ENCODE peak calls at places on chromosomes 16 and 17, in nine cellular contexts. U, L, T, K, I, A, B, W and M are unnamed samples.

GRCh38 chr16:77290451-77291110 is 91.4 kb downstream of the SYCE1L start:
- DNase-seq in U (no peak), L (peak; percentile 19), T (no peak), K (no peak), I (no peak), A (no peak), B (no peak), W (no peak), M (no peak)

GRCh38 chr17:45973099-45973838 is 25.8 kb upstream of the STH start:
- DNase-seq in U (peak; percentile 76), L (no peak), T (no peak), K (no peak), I (no peak), A (no peak), B (no peak), W (no peak), M (peak; percentile 85)

GRCh38 chr17:72883351-72883750 is 209.1 kb downstream of the SLC39A11 start:
- DNase-seq in U (no peak), L (no peak), T (no peak), K (no peak), I (no peak), A (no peak), B (no peak), W (no peak), M (no peak)

GRCh38 chr16:52004343-52004742 is 542.6 kb downstream of the TOX3 start:
- DNase-seq in U (no peak), L (no peak), T (no peak), K (no peak), I (no peak), A (no peak), B (no peak), W (no peak), M (no peak)

GRCh38 chr16:54657058-54657708 is 273.5 kb upstream of the IRX5 start:
- DNase-seq in U (peak; percentile 72), L (peak; percentile 17), T (no peak), K (no peak), I (no peak), A (no peak), B (peak; percentile 13), W (no peak), M (no peak)

GRCh38 chr17:2608350-2608913 is 15.0 kb downstream of the PAFAH1B1 start:
- DNase-seq in U (no peak), L (no peak), T (no peak), K (no peak), I (no peak), A (no peak), B (no peak), W (no peak), M (no peak)

GRCh38 chr17:6752068-6752909 is 3.6 kb upstream of the XAF1 start:
- DNase-seq in U (no peak), L (no peak), T (peak; percentile 96), K (no peak), I (no peak), A (no peak), B (no peak), W (peak; percentile 54), M (peak; percentile 80)

GRCh38 chr16:66618588-66618987 is 14.1 kb downstream of the CMTM3 start:
- DNase-seq in U (no peak), L (no peak), T (peak; percentile 71), K (no peak), I (no peak), A (no peak), B (peak; percentile 81), W (no peak), M (no peak)

GRCh38 chr17:72646176-72646575 is 446.3 kb downstream of the SLC39A11 start:
- DNase-seq in U (no peak), L (no peak), T (no peak), K (no peak), I (no peak), A (no peak), B (no peak), W (no peak), M (no peak)

GRCh38 chr16:58658796-58659211 is 25.8 kb downstream of the SLC38A7 start:
- DNase-seq in U (no peak), L (no peak), T (no peak), K (no peak), I (no peak), A (no peak), B (no peak), W (peak; percentile 69), M (no peak)

GRCh38 chr17:56886288-56886721 is 27.5 kb downstream of the TRIM25 start:
- DNase-seq in U (peak; percentile 47), L (no peak), T (no peak), K (no peak), I (no peak), A (no peak), B (no peak), W (no peak), M (no peak)

GRCh38 chr17:48915459-48916282 is 7.5 kb downstream of the UBE2Z start:
- DNase-seq in U (peak; percentile 31), L (no peak), T (peak; percentile 47), K (no peak), I (peak; percentile 74), A (no peak), B (no peak), W (no peak), M (no peak)

GRCh38 chr16:48384305-48384981 is 770 bp downstream of the SIAH1 start:
- DNase-seq in U (peak; percentile 59), L (peak; percentile 66), T (peak; percentile 61), K (peak; percentile 76), I (no peak), A (no peak), B (no peak), W (peak; percentile 27), M (peak; percentile 81)

GRCh38 chr16:11094075-11094593 is 149.8 kb downstream of the CLEC16A start:
- DNase-seq in U (no peak), L (no peak), T (no peak), K (no peak), I (peak; percentile 53), A (no peak), B (no peak), W (peak; percentile 91), M (peak; percentile 79)

GRCh38 chr16:4179020-4179419 is 62.8 kb upstream of the ADCY9 start:
- DNase-seq in U (no peak), L (no peak), T (no peak), K (no peak), I (no peak), A (no peak), B (no peak), W (peak; percentile 94), M (no peak)

GRCh38 chr16:23464196-23464595 is 11.2 kb upstream of the COG7 start:
- DNase-seq in U (no peak), L (no peak), T (no peak), K (no peak), I (no peak), A (no peak), B (no peak), W (no peak), M (no peak)

GRCh38 chr16:47110939-47111338 is 32.8 kb downstream of the NETO2 start:
- DNase-seq in U (no peak), L (peak; percentile 53), T (no peak), K (no peak), I (no peak), A (no peak), B (no peak), W (no peak), M (no peak)

GRCh38 chr17:31067699-31068184 is 27.0 kb upstream of the NF1 start:
- DNase-seq in U (no peak), L (no peak), T (peak; percentile 90), K (no peak), I (no peak), A (no peak), B (peak; percentile 43), W (no peak), M (no peak)

GRCh38 chr17:74042744-74043486 is 160.6 kb upstream of the RPL38 start:
- DNase-seq in U (no peak), L (no peak), T (no peak), K (no peak), I (no peak), A (no peak), B (peak; percentile 78), W (no peak), M (peak; percentile 70)

GRCh38 chr16:87993901-87994300 is 42.7 kb downstream of the BANP start:
- DNase-seq in U (no peak), L (no peak), T (no peak), K (no peak), I (no peak), A (no peak), B (no peak), W (no peak), M (peak; percentile 33)

GRCh38 chr16:12096162-12096781 is 119.7 kb downstream of the SNX29 start:
- DNase-seq in U (no peak), L (no peak), T (no peak), K (no peak), I (no peak), A (no peak), B (no peak), W (no peak), M (no peak)

GRCh38 chr17:79985361-79985760 is 50.3 kb downstream of the TBC1D16 start:
- DNase-seq in U (no peak), L (no peak), T (no peak), K (no peak), I (no peak), A (no peak), B (no peak), W (no peak), M (peak; percentile 48)

GRCh38 chr17:30950669-30951399 is 20.0 kb upstream of the RNF135 start:
- DNase-seq in U (peak; percentile 60), L (no peak), T (peak; percentile 46), K (no peak), I (no peak), A (no peak), B (no peak), W (no peak), M (peak; percentile 87)

GRCh38 chr17:28318759-28319660 is at the start of gene TMEM97:
- DNase-seq in U (peak; percentile 98), L (peak; percentile 98), T (peak; percentile 98), K (peak; percentile 99), I (peak; percentile 87), A (peak; percentile 98), B (peak; percentile 65), W (peak; percentile 98), M (peak; percentile 98)
- TF ChIP-seq CTCF in U (no peak), L (no peak), T (no peak), K (peak; percentile 14), I (peak; percentile 3), A (peak; percentile 10), B (no peak), W (no peak), M (no peak)

GRCh38 chr17:4672726-4673125 is 31.2 kb downstream of the PELP1 start:
- DNase-seq in U (no peak), L (no peak), T (no peak), K (peak; percentile 53), I (no peak), A (no peak), B (no peak), W (no peak), M (no peak)
- TF ChIP-seq POLR2AphosphoS5 in U (no peak), L (no peak), T (no peak), K (no peak), I (no peak), A (no peak), B (no peak), W (no peak), M (no peak)

GRCh38 chr16:2447920-2448583 is 11.9 kb upstream of the TEDC2 start:
- DNase-seq in U (no peak), L (no peak), T (no peak), K (no peak), I (no peak), A (no peak), B (no peak), W (no peak), M (no peak)
- H3K4me3 ChIP-seq in U (no peak overlapping the region), L (no peak overlapping the region), T (no peak overlapping the region), K (no peak overlapping the region), I (no peak overlapping the region), A (no peak overlapping the region), B (no peak overlapping the region), W (no peak overlapping the region), M (no peak overlapping the region)

GRCh38 chr17:65546579-65546978 is 14.9 kb downstream of the AXIN2 start:
- DNase-seq in U (no peak), L (no peak), T (no peak), K (no peak), I (no peak), A (no peak), B (no peak), W (no peak), M (no peak)
- TF ChIP-seq CTCF in U (no peak), L (no peak), T (no peak), K (no peak), I (no peak), A (no peak), B (no peak), W (no peak), M (no peak)